ENCODE peak calls at places on chromosome 10, in nine cellular contexts. Q is brain microvascular endothelial cell; O is neural progenitor cell; K is tibial artery; Y is CD8-positive, alpha-beta T cell; Z is osteoblast; G is left ventricle myocardium inferior; E is gastrocnemius medialis; N is cardiac muscle cell. D is an unnamed sample.

GRCh38 chr10:108597657-108598319 is 1325.5 kb downstream of the XPNPEP1 start:
- DNase-seq in O (peak), Y (no peak), Z (no peak), N (no peak), G (no peak), K (no peak), Q (no peak), E (no peak), D (no peak)

GRCh38 chr10:101771380-101771779 is 4.5 kb downstream of the FGF8 start:
- DNase-seq in Z (no peak), Y (no peak), N (no peak), G (no peak), E (no peak), K (no peak), Q (no peak), O (no peak), D (peak)

GRCh38 chr10:33291053-33291592 is 43.3 kb downstream of the NRP1 start:
- DNase-seq in O (no peak), G (no peak), Y (no peak), N (peak), K (no peak), Q (peak), E (no peak), Z (peak), D (no peak)

GRCh38 chr10:43113201-43113893 is 24.9 kb upstream of the CSGALNACT2 start:
- DNase-seq in E (no peak), K (no peak), N (no peak), Y (no peak), G (no peak), Z (no peak), Q (no peak), O (no peak), D (no peak)

GRCh38 chr10:129809841-129810240 is 154.2 kb downstream of the EBF3 start:
- DNase-seq in E (no peak), Q (no peak), Z (no peak), O (no peak), K (no peak), N (no peak), Y (no peak), G (no peak), D (no peak)

GRCh38 chr10:50386992-50387735 is 135.8 kb upstream of the ASAH2 start:
- DNase-seq in N (no peak), K (no peak), Q (no peak), G (no peak), E (no peak), O (no peak), Z (no peak), Y (no peak), D (no peak)

GRCh38 chr10:21978191-21978862 is 25.2 kb downstream of the DNAJC1 start:
- DNase-seq in E (no peak), N (peak), O (peak), Q (peak), K (no peak), Y (no peak), G (no peak), Z (no peak), D (no peak)

GRCh38 chr10:124550305-124551034 is 88.8 kb downstream of the LHPP start:
- DNase-seq in O (no peak), G (no peak), N (no peak), Y (no peak), E (no peak), Q (no peak), K (no peak), Z (no peak), D (no peak)

GRCh38 chr10:95628786-95629185 is 27.7 kb downstream of the ALDH18A1 start:
- DNase-seq in K (no peak), G (no peak), Y (no peak), O (no peak), N (no peak), Q (no peak), Z (no peak), E (no peak), D (no peak)

GRCh38 chr10:110036640-110037039 is 28.9 kb downstream of the ADD3 start:
- DNase-seq in Y (no peak), Q (no peak), N (no peak), Z (no peak), G (no peak), E (no peak), O (no peak), K (no peak), D (no peak)

GRCh38 chr10:115657161-115657850 is 564.1 kb downstream of the ATRNL1 start:
- DNase-seq in Z (no peak), Y (no peak), K (no peak), G (no peak), O (no peak), Q (peak), N (no peak), E (no peak), D (no peak)

GRCh38 chr10:124145109-124145860 is 51.9 kb upstream of the CHST15 start:
- DNase-seq in Y (no peak), O (no peak), K (peak), G (peak), N (peak), Q (no peak), E (peak), Z (peak), D (no peak)

GRCh38 chr10:129870926-129871660 is 93.0 kb downstream of the EBF3 start:
- DNase-seq in O (peak), Y (no peak), E (no peak), G (no peak), Q (no peak), Z (peak), N (peak), K (no peak), D (no peak)

GRCh38 chr10:62008943-62009342 is 107.4 kb downstream of the ARID5B start:
- DNase-seq in O (no peak), K (no peak), Y (no peak), E (no peak), G (no peak), N (no peak), Z (no peak), Q (no peak), D (no peak)

GRCh38 chr10:114437456-114438292 is 33.4 kb upstream of the AFAP1L2 start:
- DNase-seq in Y (no peak), E (no peak), N (peak), G (no peak), Q (no peak), K (no peak), O (peak), Z (peak), D (no peak)

GRCh38 chr10:13560597-13560996 is 26.2 kb upstream of the PRPF18 start:
- DNase-seq in E (no peak), Y (no peak), Q (peak), K (no peak), Z (no peak), G (no peak), O (no peak), N (peak), D (no peak)

GRCh38 chr10:3891396-3891795 is 106.4 kb upstream of the KLF6 start:
- DNase-seq in K (no peak), Z (no peak), O (no peak), Y (no peak), G (no peak), E (no peak), Q (no peak), N (no peak), D (no peak)

GRCh38 chr10:7438196-7438986 is 27.6 kb upstream of the SFMBT2 start:
- DNase-seq in G (no peak), Q (no peak), N (no peak), K (no peak), E (no peak), Z (no peak), O (no peak), Y (no peak), D (no peak)

GRCh38 chr10:119119400-119119799 is 15.5 kb downstream of the DENND10 start:
- DNase-seq in Q (no peak), O (no peak), G (no peak), Z (no peak), N (no peak), Y (no peak), K (no peak), E (no peak), D (no peak)

GRCh38 chr10:35554461-35555056 is 50.6 kb upstream of the GJD4 start:
- DNase-seq in O (no peak), Z (no peak), N (no peak), K (no peak), Q (no peak), E (peak), G (no peak), Y (no peak), D (no peak)

GRCh38 chr10:132539894-132540293 is 2.3 kb downstream of the INPP5A start:
- DNase-seq in Y (no peak), E (no peak), O (no peak), N (peak), G (no peak), Q (peak), Z (peak), K (peak), D (no peak)

GRCh38 chr10:84179059-84179710 is 5.6 kb downstream of the GPR15LG start:
- DNase-seq in Z (peak), E (no peak), O (no peak), K (no peak), N (peak), Q (no peak), Y (no peak), G (no peak), D (peak)

GRCh38 chr10:117723343-117723742 is 180.8 kb downstream of the EMX2 start:
- DNase-seq in E (no peak), O (no peak), Q (no peak), Y (no peak), N (no peak), G (no peak), Z (no peak), K (no peak), D (no peak)
- TF ChIP-seq CTCF in E (no peak), O (no peak), Q (no peak), Y (no peak), N (no peak), G (no peak), Z (no peak), K (no peak), D (no peak)

GRCh38 chr10:89702121-89702480 is 711 bp downstream of the KIF20B start:
- DNase-seq in Q (peak), Z (no peak), K (no peak), G (no peak), O (peak), N (no peak), Y (peak), E (no peak), D (no peak)
- H3K27ac ChIP-seq in Q (peak), Z (peak), K (no peak), G (no peak), O (no peak), N (no peak), Y (peak), E (no peak), D (no peak)

DNA sequence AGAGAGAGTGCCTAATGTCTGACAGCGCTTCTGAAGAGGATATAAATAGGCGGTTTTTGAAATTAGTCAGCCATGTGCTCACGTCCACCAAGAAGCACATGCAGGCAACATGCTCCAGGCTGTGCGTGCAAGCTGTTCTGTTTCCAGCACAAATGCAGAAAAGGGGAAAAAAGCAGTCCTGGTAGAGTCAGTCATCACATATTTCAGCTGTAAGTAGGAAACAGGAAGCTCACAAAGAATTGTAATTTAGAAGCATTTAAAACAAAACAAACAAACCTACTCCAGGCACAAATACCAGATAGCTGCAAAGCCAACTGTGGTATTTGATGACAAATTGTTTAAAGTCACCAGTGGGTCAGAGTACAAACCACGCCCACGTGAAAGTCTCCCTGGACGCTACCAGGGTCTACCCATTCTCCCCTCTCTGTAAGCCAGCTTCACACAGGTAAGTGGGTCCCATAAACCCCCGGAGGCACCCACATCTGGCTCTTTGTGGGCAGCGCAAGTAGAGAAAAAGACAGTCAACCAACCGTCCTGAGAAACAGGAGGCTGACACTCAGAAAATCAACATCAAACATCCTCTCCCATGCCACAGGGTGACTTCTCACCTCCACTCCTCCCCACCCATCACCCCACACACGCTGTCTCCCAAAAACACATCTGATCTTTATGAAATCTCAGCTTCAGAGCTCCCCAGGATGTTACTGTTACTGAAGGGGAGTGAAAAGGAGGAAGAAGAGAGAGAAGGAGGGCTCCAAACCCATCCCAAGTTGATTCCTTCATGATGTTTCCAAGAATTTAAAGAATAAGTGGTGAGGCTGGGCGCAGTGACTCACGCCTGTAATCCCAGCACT is 186.4 kb downstream of the FAM107B start:
- DNase-seq in K (no peak), G (no peak), N (peak), E (no peak), Y (no peak), Q (peak), O (no peak), Z (peak), D (no peak)
- H3K4me3 ChIP-seq in K (no peak), G (no peak), N (no peak), E (no peak), Y (peak), Q (peak), O (no peak), Z (peak), D (peak)

DNA sequence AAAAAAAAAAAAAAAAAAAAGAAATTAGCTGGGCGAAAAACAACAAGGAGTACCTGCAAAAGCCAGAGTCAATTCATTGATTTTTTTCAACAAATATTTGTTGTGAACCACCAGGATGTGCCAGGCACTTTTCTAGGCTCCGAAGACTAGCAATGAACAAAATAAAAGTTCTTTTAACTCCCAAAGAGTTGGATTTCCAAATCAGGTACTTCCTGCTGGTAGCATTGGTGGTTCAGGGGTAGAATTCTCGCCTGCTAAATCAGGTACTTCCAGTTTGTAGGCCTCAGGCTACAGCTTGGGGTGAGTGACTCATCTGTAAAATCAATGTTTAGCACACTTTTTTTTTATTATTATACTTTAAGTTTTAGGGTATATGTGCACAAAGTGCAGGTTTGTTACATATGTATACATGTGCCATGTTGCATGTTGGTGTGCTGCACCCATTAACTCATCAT is 10.9 kb downstream of the PPA1 start:
- DNase-seq in Z (no peak), Y (no peak), O (no peak), N (no peak), G (no peak), Q (no peak), K (no peak), E (no peak), D (no peak)
- TF ChIP-seq CTCF in Z (no peak), Y (no peak), O (no peak), N (no peak), G (no peak), Q (no peak), K (no peak), E (no peak), D (no peak)

GRCh38 chr10:558891-559766 is 130.3 kb downstream of the DIP2C start:
- DNase-seq in N (no peak), K (no peak), O (no peak), Y (no peak), Q (no peak), E (no peak), G (no peak), Z (peak), D (no peak)

GRCh38 chr10:562142-562541 is 127.3 kb downstream of the DIP2C start:
- DNase-seq in Y (no peak), E (no peak), Z (no peak), G (no peak), Q (no peak), K (no peak), O (no peak), N (no peak), D (no peak)

GRCh38 chr10:559767-560047 is 129.8 kb downstream of the DIP2C start:
- DNase-seq in N (no peak), Z (peak), E (no peak), Q (no peak), O (no peak), G (no peak), Y (no peak), K (no peak), D (no peak)

GRCh38 chr10:561721-562120 is 127.7 kb downstream of the DIP2C start:
- DNase-seq in Q (no peak), N (no peak), Y (no peak), E (no peak), Z (no peak), O (no peak), G (no peak), K (no peak), D (no peak)

GRCh38 chr10:560314-560992 is 129.0 kb downstream of the DIP2C start:
- DNase-seq in Q (no peak), O (peak), E (no peak), Z (peak), Y (no peak), N (no peak), K (no peak), G (no peak), D (peak)
- H3K27ac ChIP-seq in Q (no peak), O (no peak), E (no peak), Z (no peak), Y (no peak), N (no peak), K (no peak), G (no peak), D (no peak)

GRCh38 chr10:5898163-5898562 is 8.1 kb downstream of the FBH1 start:
- DNase-seq in N (no peak), Y (no peak), Z (no peak), O (no peak), E (no peak), K (no peak), Q (no peak), G (no peak), D (no peak)

GRCh38 chr10:5896208-5896607 is 6.2 kb downstream of the FBH1 start:
- DNase-seq in O (peak), K (no peak), Z (no peak), N (no peak), G (no peak), Q (no peak), E (no peak), Y (no peak), D (no peak)

GRCh38 chr10:5895804-5896203 is 5.8 kb downstream of the FBH1 start:
- DNase-seq in Y (no peak), E (no peak), K (no peak), Q (no peak), Z (no peak), N (no peak), O (peak), G (no peak), D (no peak)

GRCh38 chr10:5897504-5897903 is 7.5 kb downstream of the FBH1 start:
- DNase-seq in E (no peak), Q (no peak), Y (no peak), K (no peak), O (no peak), Z (no peak), N (no peak), G (no peak), D (no peak)

GRCh38 chr10:5896765-5897340 is 6.8 kb downstream of the FBH1 start:
- DNase-seq in Q (no peak), O (no peak), G (no peak), K (no peak), E (no peak), Y (no peak), Z (no peak), N (no peak), D (no peak)
- H3K4me3 ChIP-seq in Q (no peak), O (no peak), G (no peak), K (no peak), E (no peak), Y (no peak), Z (no peak), N (no peak), D (no peak)

DNA sequence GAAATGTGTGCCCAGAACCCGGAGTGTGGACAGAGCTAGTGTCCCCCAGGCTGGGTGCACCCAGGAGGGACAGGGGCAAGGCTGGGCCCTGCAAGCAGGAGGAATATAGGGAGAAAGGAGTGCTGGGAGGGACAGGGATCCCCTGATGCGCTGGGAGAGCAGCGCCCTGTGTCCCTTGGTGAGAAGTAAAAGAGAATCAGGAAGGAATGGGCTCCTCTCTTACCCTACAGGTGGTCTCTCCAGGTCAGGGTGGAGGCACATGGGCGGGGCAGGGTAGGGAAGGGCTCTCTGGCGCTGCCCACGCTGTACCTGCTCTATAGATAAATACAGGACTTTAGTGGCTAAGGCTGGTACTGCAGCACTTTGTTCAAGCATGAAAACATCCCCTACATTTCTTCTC is 753.8 kb downstream of the GRID1 start:
- DNase-seq in E (no peak), N (no peak), Y (no peak), O (no peak), K (no peak), G (no peak), Z (no peak), Q (no peak), D (peak)
- TF ChIP-seq CTCF in E (no peak), N (no peak), Y (peak), O (peak), K (no peak), G (peak), Z (no peak), Q (no peak), D (no peak)